ENCODE peak calls at places on chromosomes 7 and 10, in nine cellular contexts. K is fibroblast of villous mesenchyme; B is PC-3; L is T-helper 1 cell; Y is stimulated activated CD8-positive, alpha-beta memory T cell treated with anti-CD3 and anti-CD28 coated beads, Interleukin-2, amount 100 ng/mL, for 48 hours; I is NCI-H748 treated with DMSO at 0.1 percent for 48 hours; M is NCI-H1436; G is GM03348; Q is COR-L47. D is an unnamed sample.
A peak's percentile ranks its signal among the peaks of the same experiment; 100 is the strongest.

GRCh38 chr10:127987467-127988380 is 80.8 kb downstream of the PTPRE start:
- DNase-seq in K (no peak), B (no peak), L (no peak), Y (no peak), I (no peak), M (no peak), G (no peak), Q (no peak), D (no peak)

GRCh38 chr10:55426138-55426537 is 625.1 kb upstream of the PCDH15 start:
- DNase-seq in K (no peak), B (no peak), L (no peak), Y (no peak), I (no peak), M (no peak), G (no peak), Q (no peak), D (no peak)

GRCh38 chr7:121373177-121373576 is 22.9 kb downstream of the FAM3C start:
- DNase-seq in K (no peak), B (no peak), L (no peak), Y (no peak), I (no peak), M (no peak), G (no peak), Q (no peak), D (no peak)

GRCh38 chr10:14466256-14466655 is 135.5 kb upstream of the FRMD4A start:
- DNase-seq in K (no peak), B (peak; percentile 2), L (no peak), Y (no peak), I (no peak), M (no peak), G (peak; percentile 36), Q (no peak), D (peak; percentile 61)

GRCh38 chr10:116316533-116316932 is 7.7 kb upstream of the CCDC172 start:
- DNase-seq in K (no peak), B (no peak), L (no peak), Y (no peak), I (no peak), M (no peak), G (no peak), Q (no peak), D (no peak)

GRCh38 chr7:1160665-1161010 is 642 bp upstream of the ZFAND2A start:
- DNase-seq in K (no peak), B (no peak), L (no peak), Y (no peak), I (no peak), M (no peak), G (peak; percentile 49), Q (no peak), D (peak; percentile 40)

GRCh38 chr7:1693419-1693990 is 23.4 kb downstream of the ELFN1 start:
- DNase-seq in K (no peak), B (no peak), L (no peak), Y (no peak), I (no peak), M (peak; percentile 37), G (no peak), Q (peak; percentile 38), D (no peak)

GRCh38 chr10:124033887-124034218 is 59.5 kb downstream of the CHST15 start:
- DNase-seq in K (no peak), B (no peak), L (no peak), Y (no peak), I (no peak), M (no peak), G (no peak), Q (no peak), D (no peak)

GRCh38 chr7:105656922-105657521 is 75.7 kb upstream of the EFCAB10 start:
- DNase-seq in K (no peak), B (peak; percentile 70), L (peak; percentile 70), Y (peak; percentile 62), I (no peak), M (peak; percentile 23), G (peak; percentile 55), Q (no peak), D (no peak)

GRCh38 chr10:16777473-16778370 is 39.5 kb downstream of the RSU1 start:
- DNase-seq in K (peak; percentile 79), B (peak; percentile 47), L (peak; percentile 18), Y (no peak), I (peak; percentile 66), M (peak; percentile 67), G (peak; percentile 66), Q (peak; percentile 13), D (peak; percentile 46)

GRCh38 chr10:46091080-46091833 is 45.2 kb upstream of the MSMB start:
- DNase-seq in K (no peak), B (no peak), L (no peak), Y (no peak), I (no peak), M (no peak), G (no peak), Q (no peak), D (no peak)

GRCh38 chr7:134021861-134022260 is 105.3 kb upstream of the LRGUK start:
- DNase-seq in K (no peak), B (no peak), L (no peak), Y (no peak), I (no peak), M (no peak), G (no peak), Q (peak; percentile 20), D (no peak)

GRCh38 chr7:107874605-107875446 is 16.2 kb upstream of the DLD start:
- DNase-seq in K (peak; percentile 68), B (peak; percentile 75), L (peak; percentile 24), Y (no peak), I (peak; percentile 69), M (peak; percentile 43), G (peak; percentile 84), Q (peak; percentile 45), D (peak; percentile 68)

GRCh38 chr10:71435571-71436267 is 39.0 kb downstream of the CDH23 start:
- DNase-seq in K (no peak), B (no peak), L (no peak), Y (no peak), I (no peak), M (no peak), G (no peak), Q (no peak), D (peak; percentile 6)